ENCODE peak calls at places on chromosomes 5 and 9, in six cellular contexts. M is HCT116, R is PC-3, U is GM23248, J is MM.1S, X is SK-N-SH. C is an unnamed sample. For H3K9me2, the result is how much of the 10 kb centered on the place peaks cover.

GRCh38 chr5:173823721-173824567 is 64.2 kb upstream of the CPEB4 start:
- DNase-seq in M (no peak), X (no peak), R (peak), J (no peak), U (peak), C (no peak)

GRCh38 chr5:42799668-42800114 is 12.0 kb downstream of the SELENOP start:
- DNase-seq in R (no peak), X (no peak), J (no peak), M (no peak), U (no peak), C (no peak)

GRCh38 chr9:137789295-137789895 is 88.2 kb upstream of the CACNA1B start:
- DNase-seq in M (no peak), R (no peak), U (no peak), J (no peak), X (no peak), C (no peak)

GRCh38 chr5:171810217-171810616 is 24.6 kb downstream of the SMIM23 start:
- DNase-seq in U (no peak), J (no peak), X (no peak), M (no peak), R (no peak), C (no peak)

GRCh38 chr5:67680109-67680508 is 483.5 kb upstream of the CD180 start:
- DNase-seq in X (no peak), U (peak), R (no peak), J (no peak), M (no peak), C (no peak)

GRCh38 chr9:19456996-19457693 is 48.3 kb downstream of the ACER2 start:
- DNase-seq in J (no peak), U (peak), X (peak), M (peak), R (peak), C (peak)

GRCh38 chr5:157352756-157353340 is 86.9 kb downstream of the CYFIP2 start:
- DNase-seq in R (no peak), M (no peak), X (no peak), U (no peak), J (no peak), C (no peak)

GRCh38 chr9:34588671-34589370 is 703 bp downstream of the CNTFR start:
- DNase-seq in R (no peak), M (no peak), J (no peak), U (no peak), X (peak), C (no peak)

GRCh38 chr5:176651472-176651980 is 4.2 kb downstream of the TSPAN17 start:
- DNase-seq in X (no peak), R (no peak), J (no peak), U (no peak), M (no peak), C (no peak)

GRCh38 chr9:127714916-127715442 is 484 bp downstream of the PTRH1 start:
- DNase-seq in M (no peak), X (peak), U (peak), J (peak), R (no peak), C (no peak)

GRCh38 chr9:69932901-69933300 is 110.7 kb upstream of the MAMDC2 start:
- DNase-seq in X (no peak), M (peak), J (peak), R (peak), U (peak), C (peak)

GRCh38 chr5:90169078-90169477 is 240.5 kb downstream of the CETN3 start:
- DNase-seq in U (no peak), R (no peak), X (no peak), M (no peak), J (no peak), C (no peak)

GRCh38 chr9:98577446-98577845 is 131.3 kb downstream of the GABBR2 start:
- DNase-seq in J (no peak), X (no peak), M (no peak), U (no peak), R (no peak), C (no peak)

GRCh38 chr9:127588740-127589506 is 23.2 kb upstream of the STXBP1 start:
- DNase-seq in U (no peak), X (no peak), M (no peak), J (no peak), R (no peak), C (no peak)

GRCh38 chr5:122773615-122774014 is 1.3 kb upstream of the SNX2 start:
- DNase-seq in J (no peak), R (no peak), M (no peak), U (no peak), X (no peak), C (no peak)

GRCh38 chr5:172528440-172528839 is 74.1 kb upstream of the SH3PXD2B start:
- DNase-seq in R (no peak), X (no peak), U (peak), J (no peak), M (no peak), C (no peak)

GRCh38 chr9:93671030-93671358 is 94.6 kb downstream of the PHF2 start:
- DNase-seq in J (no peak), X (no peak), M (no peak), U (no peak), R (no peak), C (no peak)

GRCh38 chr9:470041-470781 is 255.5 kb downstream of the DOCK8 start:
- DNase-seq in M (peak), U (peak), J (peak), R (peak), X (peak), C (peak)

DNA sequence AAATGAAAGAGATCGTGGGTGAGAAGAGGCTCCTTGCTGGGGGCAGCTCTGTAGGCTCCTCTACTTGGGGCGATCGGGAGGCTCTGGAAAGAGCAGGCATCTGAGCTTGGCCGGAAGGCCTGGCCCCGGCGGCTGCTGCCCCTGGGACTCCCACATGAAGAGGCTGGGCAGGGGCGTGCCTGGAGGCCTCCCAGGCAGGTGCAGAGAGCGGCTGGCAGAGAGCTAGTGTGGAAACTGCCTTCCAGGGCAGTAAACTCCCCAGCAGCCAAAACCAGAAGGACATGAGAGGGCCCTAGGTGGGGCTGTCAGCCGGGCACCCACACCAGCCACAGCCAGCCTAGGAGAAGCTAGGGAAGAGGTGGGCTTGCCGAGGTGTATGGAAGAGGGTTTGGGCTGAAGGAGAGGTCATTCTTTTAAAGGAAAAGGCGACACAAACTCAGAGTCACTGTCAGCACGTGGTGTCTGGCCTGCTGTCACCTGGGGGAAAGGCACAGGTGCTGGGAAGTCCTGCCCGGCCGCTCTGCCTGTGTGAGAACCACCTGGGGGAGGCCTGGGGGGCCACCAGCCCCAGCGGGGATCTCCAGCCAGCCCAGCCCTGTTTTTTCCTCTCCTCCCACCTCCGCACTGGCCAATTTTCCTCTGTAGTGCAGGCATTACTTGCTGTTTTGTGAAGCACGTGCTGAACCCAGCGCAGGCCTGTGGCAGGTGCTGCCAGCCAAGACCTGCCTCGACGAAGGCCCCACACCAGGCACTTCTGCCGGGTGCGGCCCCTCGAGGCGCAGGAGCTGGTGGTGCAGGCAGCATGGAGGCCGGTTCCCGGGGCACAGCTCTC is 44.8 kb upstream of the EGFL7 start:
- DNase-seq in M (no peak), R (no peak), X (no peak), J (no peak), U (no peak), C (no peak)
- H3K27ac ChIP-seq in M (peak), R (no peak), X (no peak), J (no peak), U (no peak), C (no peak)

GRCh38 chr5:10645671-10646070 is 81.8 kb downstream of the ANKRD33B start:
- DNase-seq in R (no peak), U (no peak), M (no peak), X (no peak), J (no peak), C (no peak)

GRCh38 chr5:10648806-10649517 is 85.1 kb downstream of the ANKRD33B start:
- DNase-seq in U (no peak), M (no peak), R (no peak), J (no peak), X (no peak), C (no peak)

GRCh38 chr5:10642367-10642766 is 78.5 kb downstream of the ANKRD33B start:
- DNase-seq in R (no peak), U (no peak), J (no peak), M (no peak), X (no peak), C (no peak)

GRCh38 chr5:10647640-10648039 is 83.8 kb downstream of the ANKRD33B start:
- DNase-seq in R (no peak), M (no peak), X (no peak), J (no peak), U (no peak), C (no peak)

DNA sequence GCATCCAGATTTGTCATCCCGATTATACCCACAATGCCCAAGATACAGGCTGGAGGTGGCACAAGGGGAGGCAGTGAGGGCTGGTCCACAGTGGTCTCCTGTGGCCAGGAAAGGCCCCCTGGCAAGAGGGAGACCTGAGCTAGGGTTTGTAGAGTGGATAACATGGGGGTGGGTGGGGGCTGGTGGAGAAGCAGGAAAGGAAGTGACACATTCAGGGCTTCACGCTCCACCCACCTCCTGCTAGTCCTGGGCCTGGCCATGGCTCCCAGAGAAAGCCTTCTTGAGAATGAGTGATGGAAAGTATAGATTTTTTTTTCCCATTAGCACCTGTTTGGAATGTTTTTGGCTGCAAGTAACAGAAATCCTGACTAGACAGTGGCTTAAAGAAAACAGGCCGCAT is 81.3 kb downstream of the ANKRD33B start:
- DNase-seq in X (no peak), U (no peak), J (no peak), R (no peak), M (no peak), C (no peak)
- H3K9me2 ChIP-seq in X (under half), U (under half), J (under half), R (under half), M (under half), C (under half)

DNA sequence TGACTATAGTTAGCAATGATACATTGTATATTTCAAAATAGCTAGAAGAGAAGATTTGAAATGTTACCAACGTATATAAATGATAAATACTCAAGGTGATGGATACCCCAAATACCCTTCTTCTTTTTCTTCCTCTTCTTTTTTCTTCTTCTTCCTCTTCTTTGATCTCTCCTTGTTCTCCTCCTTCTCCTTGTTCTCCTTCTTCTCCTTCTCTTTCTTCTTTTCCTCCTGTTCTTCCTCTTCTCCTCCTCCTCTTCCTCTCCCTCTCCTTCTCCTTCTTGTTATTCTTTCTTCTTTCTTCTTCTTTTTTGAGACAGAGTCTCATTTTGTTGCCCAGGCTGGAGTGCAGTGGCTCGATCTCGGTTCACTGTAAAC is 616 bp upstream of the SPEF2 start:
- DNase-seq in R (no peak), X (no peak), U (no peak), M (no peak), J (no peak), C (no peak)
- H3K9ac ChIP-seq in R (no peak), X (no peak), U (peak), M (no peak), J (peak), C (no peak)

GRCh38 chr5:129398279-129398678 is 61.8 kb upstream of the ADAMTS19 start:
- DNase-seq in U (no peak), X (no peak), J (no peak), R (no peak), M (no peak), C (no peak)
- H3K27ac ChIP-seq in U (no peak), X (no peak), J (no peak), R (no peak), M (no peak), C (no peak)

GRCh38 chr9:82891321-82891720 is 171.6 kb downstream of the RASEF start:
- DNase-seq in X (no peak), J (no peak), U (no peak), R (no peak), M (no peak), C (no peak)

GRCh38 chr9:82890865-82891264 is 172.1 kb downstream of the RASEF start:
- DNase-seq in U (no peak), J (no peak), X (no peak), R (no peak), M (no peak), C (no peak)

GRCh38 chr9:82894961-82895902 is 167.7 kb downstream of the RASEF start:
- DNase-seq in R (no peak), M (no peak), U (no peak), X (peak), J (no peak), C (no peak)

GRCh38 chr9:82890401-82890800 is 172.5 kb downstream of the RASEF start:
- DNase-seq in J (no peak), R (no peak), M (no peak), U (no peak), X (no peak), C (no peak)

DNA sequence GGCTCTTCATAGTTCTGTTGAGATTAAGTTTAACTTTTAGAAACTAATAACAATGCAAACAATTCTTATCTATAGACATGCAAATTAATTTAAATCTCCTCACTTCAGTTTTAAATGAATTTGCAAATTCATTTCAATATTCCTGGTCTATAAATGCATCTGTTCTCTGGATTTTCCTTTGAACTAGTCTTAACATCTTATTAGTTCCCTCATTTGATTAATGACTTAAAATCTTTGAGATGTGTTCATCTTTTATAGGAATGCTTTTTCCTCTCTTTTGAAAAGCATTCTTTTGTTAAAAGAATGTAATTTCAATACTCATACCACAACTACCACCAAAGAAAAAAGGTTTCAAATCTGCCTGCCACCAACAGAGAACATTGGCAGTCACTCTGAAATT is 169.4 kb downstream of the RASEF start:
- DNase-seq in X (no peak), J (no peak), R (no peak), M (no peak), U (no peak), C (no peak)
- H3K9me2 ChIP-seq in X (under half), J (under half), R (under half), M (under half), U (under half), C (under half)

GRCh38 chr9:79390077-79390673 is 181.6 kb upstream of the TLE4 start:
- DNase-seq in X (no peak), R (no peak), J (no peak), M (no peak), U (peak), C (no peak)
- H3K9ac ChIP-seq in X (no peak), R (no peak), J (no peak), M (no peak), U (no peak), C (no peak)

C was measured in Karpas-422.